ENCODE peak calls at places on chromosomes 1 and 21, in five cellular contexts. I is neuronal stem cell, O is H9, W is mesenchymal stem cell, C is H1. E is an unnamed sample.

GRCh38 chr1:196466656-196467055 is 141.6 kb downstream of the KCNT2 start:
- DNase-seq in I (no peak), O (no peak), W (peak; percentile 75), C (no peak), E (no peak)

GRCh38 chr1:59967780-59968179 is 41.2 kb upstream of the CYP2J2 start:
- DNase-seq in I (no peak), O (no peak), W (no peak), C (no peak), E (no peak)

GRCh38 chr1:66354311-66354922 is 179.5 kb upstream of the SGIP1 start:
- DNase-seq in I (no peak), O (no peak), W (peak; percentile 41), C (no peak), E (peak; percentile 3)

GRCh38 chr1:117654485-117655219 is 48.8 kb downstream of the TENT5C start:
- DNase-seq in I (no peak), O (no peak), W (peak; percentile 50), C (no peak), E (no peak)

GRCh38 chr1:227033880-227034279 is 93.8 kb downstream of the COQ8A start:
- DNase-seq in I (no peak), O (no peak), W (no peak), C (no peak), E (peak; percentile 42)

GRCh38 chr1:204709960-204710912 is 24.7 kb upstream of the LRRN2 start:
- DNase-seq in I (no peak), O (peak; percentile 89), W (no peak), C (peak; percentile 70), E (no peak)

GRCh38 chr1:56908619-56909340 is 54.2 kb downstream of the C8A start:
- DNase-seq in I (no peak), O (no peak), W (no peak), C (no peak), E (no peak)

GRCh38 chr1:207886227-207886626 is 24.7 kb downstream of the CD34 start:
- DNase-seq in I (no peak), O (no peak), W (no peak), C (no peak), E (no peak)

GRCh38 chr1:155051777-155052398 is 772 bp downstream of the ADAM15 start:
- DNase-seq in I (no peak), O (no peak), W (peak; percentile 45), C (no peak), E (no peak)

GRCh38 chr1:111602974-111603373 is 16.6 kb upstream of the RAP1A start:
- DNase-seq in I (no peak), O (no peak), W (no peak), C (no peak), E (no peak)

GRCh38 chr1:52585474-52585873 is 16.7 kb upstream of the GPX7 start:
- DNase-seq in I (no peak), O (no peak), W (no peak), C (no peak), E (no peak)

GRCh38 chr1:6456800-6457466 is 9.0 kb downstream of the TNFRSF25 start:
- DNase-seq in I (no peak), O (no peak), W (no peak), C (no peak), E (no peak)

GRCh38 chr21:43691801-43692200 is 27.1 kb upstream of the PDXK start:
- DNase-seq in I (no peak), O (no peak), W (no peak), C (no peak), E (no peak)

GRCh38 chr1:185400057-185400456 is 83.0 kb upstream of the IVNS1ABP start:
- DNase-seq in I (no peak), O (no peak), W (peak; percentile 46), C (no peak), E (no peak)

GRCh38 chr1:145849356-145850165 is 4.1 kb downstream of the NUDT17 start:
- DNase-seq in I (no peak), O (no peak), W (peak; percentile 77), C (peak; percentile 77), E (no peak)

GRCh38 chr1:168582690-168583325 is 6.4 kb downstream of the XCL1 start:
- DNase-seq in I (no peak), O (no peak), W (no peak), C (no peak), E (no peak)

GRCh38 chr1:78045850-78046778 is at the start of gene GIPC2:
- DNase-seq in I (peak; percentile 18), O (peak; percentile 55), W (peak; percentile 37), C (peak; percentile 76), E (peak; percentile 42)

GRCh38 chr1:240888039-240888786 is 276.3 kb upstream of the GREM2 start:
- DNase-seq in I (peak; percentile 59), O (peak; percentile 82), W (no peak), C (peak; percentile 87), E (peak; percentile 7)

GRCh38 chr1:7227654-7228053 is 442.4 kb downstream of the CAMTA1 start:
- DNase-seq in I (no peak), O (no peak), W (no peak), C (no peak), E (no peak)

GRCh38 chr1:23478896-23479790 is 4.8 kb downstream of the ASAP3 start:
- DNase-seq in I (no peak), O (no peak), W (peak; percentile 67), C (no peak), E (peak; percentile 91)

GRCh38 chr1:31503581-31503980 is 72.7 kb upstream of the TINAGL1 start:
- DNase-seq in I (no peak), O (no peak), W (no peak), C (no peak), E (no peak)

GRCh38 chr1:151992345-151993083 is 1.1 kb downstream of the S100A10 start:
- DNase-seq in I (no peak), O (peak; percentile 87), W (peak; percentile 93), C (peak; percentile 75), E (peak; percentile 82)

GRCh38 chr1:245008761-245009160 is 144.4 kb upstream of the HNRNPU start:
- DNase-seq in I (no peak), O (no peak), W (no peak), C (no peak), E (peak; percentile 48)

GRCh38 chr1:245010018-245010614 is 144.7 kb upstream of the KIF26B start:
- DNase-seq in I (no peak), O (no peak), W (no peak), C (no peak), E (no peak)

GRCh38 chr1:245003246-245003645 is 138.9 kb upstream of the HNRNPU start:
- DNase-seq in I (no peak), O (no peak), W (no peak), C (no peak), E (no peak)

DNA sequence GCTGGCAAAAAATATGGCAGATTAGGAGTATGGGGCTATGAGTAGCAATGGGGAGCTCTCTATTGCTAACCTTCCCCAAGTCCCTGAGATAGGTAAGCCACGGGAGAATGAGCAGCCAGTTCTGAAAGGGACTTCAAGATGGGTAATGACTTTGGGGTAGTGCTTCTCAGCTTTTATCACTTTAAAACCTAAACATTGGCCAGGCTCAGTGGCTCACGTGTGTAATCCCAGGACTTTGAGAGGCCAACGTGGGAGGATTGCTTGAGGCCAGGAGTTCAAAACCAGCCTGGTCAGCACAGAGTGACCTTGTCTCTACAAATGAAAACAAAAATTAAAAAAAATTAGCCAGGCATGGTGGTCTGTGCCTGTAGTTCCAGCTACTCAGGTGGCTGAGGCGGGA is 143.3 kb upstream of the HNRNPU start:
- DNase-seq in I (no peak), O (no peak), W (no peak), C (no peak), E (no peak)
- H2BK12ac ChIP-seq in I (no peak overlapping the region), O (no peak overlapping the region), W (no peak overlapping the region), C (no peak overlapping the region), E (no peak overlapping the region)

GRCh38 chr1:100391675-100392074 is 39.4 kb downstream of the CDC14A start:
- DNase-seq in I (no peak), O (no peak), W (no peak), C (no peak), E (no peak)

GRCh38 chr1:100390507-100390906 is 38.2 kb downstream of the CDC14A start:
- DNase-seq in I (no peak), O (no peak), W (no peak), C (no peak), E (no peak)

GRCh38 chr1:100387209-100387608 is 34.9 kb downstream of the CDC14A start:
- DNase-seq in I (no peak), O (no peak), W (no peak), C (no peak), E (peak; percentile 3)

GRCh38 chr1:100383743-100384405 is 31.6 kb downstream of the CDC14A start:
- DNase-seq in I (no peak), O (no peak), W (no peak), C (no peak), E (no peak)

GRCh38 chr1:100387644-100388350 is 35.5 kb downstream of the CDC14A start:
- DNase-seq in I (no peak), O (no peak), W (peak; percentile 53), C (no peak), E (no peak)
- H3K9ac ChIP-seq in I (no peak overlapping the region), O (no peak overlapping the region), W (peak overlapping the region; percentile 66), C (no peak overlapping the region), E (no peak overlapping the region)

DNA sequence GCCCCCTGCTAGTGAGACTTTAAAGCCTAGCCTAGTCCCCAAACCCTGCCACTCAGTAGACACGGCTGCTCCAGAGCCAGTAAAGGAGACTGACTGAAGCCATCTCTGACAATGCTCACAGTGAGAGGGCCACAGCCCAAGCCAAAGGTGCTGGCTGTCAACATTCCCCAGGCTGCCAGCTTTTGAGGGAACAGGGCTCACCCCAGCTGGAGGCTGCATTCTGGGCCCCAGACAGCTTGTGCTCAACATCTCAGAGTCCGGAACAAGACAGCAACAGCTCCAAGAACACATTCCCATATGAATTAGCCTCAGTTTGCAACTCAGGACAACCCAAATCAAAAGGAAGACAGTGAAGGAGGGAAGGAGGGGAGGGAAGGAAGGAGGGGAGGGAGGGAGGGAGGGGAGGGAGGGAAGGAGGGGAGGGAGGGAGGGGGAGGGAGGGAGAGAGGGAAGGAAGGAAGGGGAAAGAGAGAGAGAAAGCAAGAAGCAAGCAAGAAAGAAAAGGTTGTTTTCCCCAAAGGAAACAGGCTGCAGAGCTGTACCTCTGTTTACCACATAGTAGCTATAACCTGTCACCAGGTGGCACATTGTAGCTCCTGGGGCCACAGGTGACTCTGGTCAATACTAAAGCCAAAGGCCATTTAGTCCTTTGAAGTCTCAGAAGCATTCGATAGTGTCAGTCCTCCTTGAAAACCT is 5.4 kb downstream of the ARTN start:
- DNase-seq in I (no peak), O (no peak), W (no peak), C (no peak), E (no peak)
- H4K91ac ChIP-seq in I (no peak overlapping the region), O (no peak overlapping the region), W (no peak overlapping the region), C (no peak overlapping the region), E (no peak overlapping the region)

GRCh38 chr1:237201155-237201554 is 159.2 kb downstream of the RYR2 start:
- DNase-seq in I (no peak), O (no peak), W (no peak), C (no peak), E (no peak)

GRCh38 chr1:237205400-237206064 is 163.5 kb downstream of the RYR2 start:
- DNase-seq in I (no peak), O (no peak), W (no peak), C (no peak), E (no peak)

GRCh38 chr1:237199026-237199425 is 157.0 kb downstream of the RYR2 start:
- DNase-seq in I (no peak), O (no peak), W (no peak), C (no peak), E (no peak)

GRCh38 chr1:237206065-237206414 is 164.1 kb downstream of the RYR2 start:
- DNase-seq in I (no peak), O (no peak), W (no peak), C (no peak), E (no peak)

DNA sequence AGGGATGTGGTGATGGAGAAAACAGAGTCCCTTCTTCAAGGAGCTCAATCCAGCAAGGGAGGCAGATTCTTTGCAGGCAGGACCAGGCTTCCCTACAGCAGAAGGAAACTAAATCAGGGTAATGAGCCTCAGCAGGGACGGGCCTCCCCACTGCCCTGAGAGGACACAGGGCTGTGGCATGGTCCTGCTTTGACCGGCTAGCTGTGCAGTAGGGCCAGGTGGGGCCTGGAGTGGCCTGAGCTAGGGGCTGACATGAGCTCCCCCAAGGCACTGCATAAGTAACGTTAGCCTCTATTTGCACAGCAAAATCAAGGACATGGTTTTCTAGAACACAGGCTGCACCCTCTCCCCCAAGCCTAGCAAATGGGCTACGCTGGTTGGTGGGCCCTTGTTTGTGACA is 162.9 kb downstream of the RYR2 start:
- DNase-seq in I (no peak), O (no peak), W (no peak), C (no peak), E (no peak)
- H2BK12ac ChIP-seq in I (no peak overlapping the region), O (no peak overlapping the region), W (no peak overlapping the region), C (no peak overlapping the region), E (no peak overlapping the region)

E was measured in trophoblast cell.